ENCODE peak calls at places on chromosomes 11 and 22, in five cellular contexts. K is A549, W is HL-60, U is GM23338, S is HCT116. V is an unnamed sample.

GRCh38 chr22:46079093-46079860 is 71.0 kb upstream of the PPARA start:
- DNase-seq in K (no peak), W (no peak), U (no peak), S (no peak), V (no peak)

GRCh38 chr22:37230673-37231405 is 13.2 kb downstream of the RAC2 start:
- DNase-seq in K (no peak), W (no peak), U (no peak), S (no peak), V (no peak)

GRCh38 chr11:44804449-44805151 is 77.8 kb downstream of the TSPAN18 start:
- DNase-seq in K (no peak), W (no peak), U (no peak), S (no peak), V (no peak)

GRCh38 chr11:45181595-45182550 is 35.4 kb downstream of the PRDM11 start:
- DNase-seq in K (no peak), W (no peak), U (no peak), S (no peak), V (no peak)

GRCh38 chr11:68145120-68145866 is 24.1 kb upstream of the CHKA start:
- DNase-seq in K (peak), W (no peak), U (no peak), S (no peak), V (no peak)

GRCh38 chr22:36613958-36614357 is 85.0 kb upstream of the EIF3D start:
- DNase-seq in K (peak), W (no peak), U (peak), S (no peak), V (no peak)

GRCh38 chr11:134532176-134532920 is 120.3 kb upstream of the B3GAT1 start:
- DNase-seq in K (no peak), W (no peak), U (no peak), S (no peak), V (no peak)

GRCh38 chr22:31193092-31193491 is 19.0 kb upstream of the LIMK2 start:
- DNase-seq in K (no peak), W (no peak), U (no peak), S (no peak), V (no peak)

GRCh38 chr22:45502215-45503070 is at the start of gene FBLN1:
- DNase-seq in K (peak), W (no peak), U (peak), S (no peak), V (no peak)

GRCh38 chr11:71080239-71081097 is 171.9 kb downstream of the SHANK2 start:
- DNase-seq in K (peak), W (peak), U (peak), S (peak), V (peak)

GRCh38 chr11:128354476-128354875 is 232.9 kb downstream of the ETS1 start:
- DNase-seq in K (no peak), W (no peak), U (no peak), S (no peak), V (no peak)

GRCh38 chr22:26124991-26125725 is 44.1 kb upstream of the SEZ6L start:
- DNase-seq in K (no peak), W (no peak), U (no peak), S (no peak), V (no peak)

GRCh38 chr22:26122920-26123468 is 46.3 kb upstream of the SEZ6L start:
- DNase-seq in K (no peak), W (no peak), U (no peak), S (no peak), V (no peak)

GRCh38 chr22:26131755-26132154 is 37.5 kb upstream of the SEZ6L start:
- DNase-seq in K (no peak), W (no peak), U (no peak), S (no peak), V (no peak)

GRCh38 chr22:26127126-26127525 is 42.1 kb upstream of the SEZ6L start:
- DNase-seq in K (no peak), W (no peak), U (no peak), S (no peak), V (no peak)
- TF ChIP-seq REST in K (no peak), W (no peak), U (no peak), S (no peak), V (no peak)

GRCh38 chr22:41285441-41285819 is 557 bp downstream of the RANGAP1 start:
- DNase-seq in K (peak), W (peak), U (peak), S (peak), V (no peak)
- H3K27ac ChIP-seq in K (peak), W (peak), U (peak), S (peak), V (peak)

DNA sequence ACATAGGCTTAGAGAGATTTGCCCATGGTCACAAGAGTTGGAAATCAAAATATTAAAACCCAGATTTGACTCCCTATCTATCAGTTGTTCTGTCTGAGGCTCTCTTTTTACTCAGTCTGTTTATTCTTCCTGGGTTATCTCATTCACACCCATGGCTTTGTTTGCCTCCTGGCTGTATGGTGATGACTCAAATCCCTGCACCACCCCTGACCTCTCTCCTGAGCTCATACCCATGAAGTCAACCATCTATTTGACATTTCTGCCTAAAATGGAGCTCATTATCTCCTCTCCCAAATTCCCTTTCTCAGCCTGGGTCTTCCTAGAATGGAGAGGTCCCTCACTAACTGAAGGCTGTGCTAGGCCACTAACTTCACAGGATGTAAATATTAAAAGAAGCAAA is 27.8 kb upstream of the CCDC134 start:
- DNase-seq in K (peak), W (no peak), U (no peak), S (no peak), V (no peak)
- TF ChIP-seq REST in K (no peak), W (no peak), U (no peak), S (no peak), V (no peak)

GRCh38 chr11:125431009-125431408 is 65.1 kb downstream of the FEZ1 start:
- DNase-seq in K (no peak), W (no peak), U (no peak), S (no peak), V (no peak)

GRCh38 chr11:125428486-125429173 is 67.4 kb downstream of the FEZ1 start:
- DNase-seq in K (no peak), W (no peak), U (peak), S (no peak), V (no peak)

GRCh38 chr11:125431481-125431880 is 64.6 kb downstream of the FEZ1 start:
- DNase-seq in K (no peak), W (no peak), U (no peak), S (no peak), V (no peak)

GRCh38 chr11:125429807-125430678 is 66.0 kb downstream of the FEZ1 start:
- DNase-seq in K (no peak), W (no peak), U (no peak), S (no peak), V (no peak)

DNA sequence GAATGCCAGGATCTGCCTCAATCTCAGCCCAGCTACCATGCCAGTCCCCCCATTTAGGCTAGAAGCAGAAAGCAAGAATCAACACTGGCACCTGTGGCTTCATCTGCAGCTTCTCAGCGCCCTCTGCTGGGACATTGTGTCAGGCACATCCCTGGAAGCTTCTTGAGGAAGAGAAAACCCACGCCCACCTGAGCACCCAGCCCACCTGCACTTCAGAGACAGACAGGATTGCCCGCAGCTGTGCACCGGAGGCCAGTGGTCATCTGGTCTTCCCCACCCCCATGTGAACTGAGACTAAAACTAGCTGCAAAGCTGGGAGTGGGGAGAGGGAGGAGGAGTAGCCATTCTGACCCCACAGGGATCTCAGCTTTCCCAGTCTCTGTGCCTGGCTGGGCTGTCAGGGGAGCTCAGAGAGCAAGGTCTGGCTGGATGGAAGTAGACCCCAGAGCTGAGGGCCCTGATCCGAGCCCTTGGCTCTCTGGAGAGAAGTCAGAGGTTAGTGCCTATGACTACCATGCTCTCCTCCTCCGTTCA is 66.8 kb downstream of the FEZ1 start:
- DNase-seq in K (peak), W (peak), U (peak), S (peak), V (no peak)
- H3K27ac ChIP-seq in K (no peak), W (no peak), U (no peak), S (no peak), V (no peak)